ENCODE peak calls at places on chromosomes 6 and 20, in five cellular contexts. C is NCI-H2081, S is EH, M is AG04450, L is MV-4-11. K is an unnamed sample.

GRCh38 chr6:130780137-130780536 is 47.1 kb upstream of the SMLR1 start:
- DNase-seq in C (no peak), S (peak), M (no peak), L (no peak), K (no peak)

GRCh38 chr6:150723857-150724256 is 124.2 kb downstream of the PLEKHG1 start:
- DNase-seq in C (no peak), S (peak), M (no peak), L (no peak), K (peak)

GRCh38 chr20:62376112-62377063 is 9.3 kb upstream of the LAMA5 start:
- DNase-seq in C (no peak), S (no peak), M (no peak), L (no peak), K (peak)

GRCh38 chr6:62819640-62820039 is 391.6 kb upstream of the FKBP1C start:
- DNase-seq in C (no peak), S (no peak), M (no peak), L (no peak), K (no peak)

GRCh38 chr20:9447182-9447581 is 67.2 kb upstream of the LAMP5 start:
- DNase-seq in C (no peak), S (no peak), M (no peak), L (peak), K (no peak)

GRCh38 chr6:16741112-16742016 is 19.9 kb downstream of the ATXN1 start:
- DNase-seq in C (no peak), S (peak), M (peak), L (peak), K (no peak)

GRCh38 chr6:100726741-100727140 is 154.4 kb downstream of the ASCC3 start:
- DNase-seq in C (no peak), S (peak), M (no peak), L (no peak), K (no peak)

GRCh38 chr6:45949256-45949655 is 66.4 kb downstream of the CLIC5 start:
- DNase-seq in C (no peak), S (peak), M (no peak), L (no peak), K (peak)

GRCh38 chr6:138805431-138805830 is 9.5 kb downstream of the ECT2L start:
- DNase-seq in C (no peak), S (peak), M (peak), L (peak), K (no peak)

GRCh38 chr20:61764471-61765020 is 301.1 kb downstream of the TAF4 start:
- DNase-seq in C (no peak), S (no peak), M (no peak), L (no peak), K (no peak)

GRCh38 chr6:57087916-57088315 is 2.1 kb upstream of the ZNF451 start:
- DNase-seq in C (no peak), S (no peak), M (no peak), L (peak), K (peak)

GRCh38 chr6:108002365-108003221 is 44.6 kb upstream of the SEC63 start:
- DNase-seq in C (peak), S (peak), M (no peak), L (no peak), K (peak)

GRCh38 chr6:141848029-141848890 is 284.5 kb upstream of the GJE1 start:
- DNase-seq in C (no peak), S (peak), M (no peak), L (no peak), K (no peak)

GRCh38 chr6:11595903-11596302 is 58.4 kb downstream of the TMEM170B start:
- DNase-seq in C (no peak), S (no peak), M (no peak), L (no peak), K (peak)